ENCODE peak calls at places on chromosomes 16 and 17, in seven cellular contexts. M is PC-9; X is MV-4-11; Z is stomach; O is Jurkat, Clone E6-1; Q is iris pigment epithelial cell; E is midbrain. C is an unnamed sample.

GRCh38 chr17:64240741-64241347 is 22.2 kb downstream of the TEX2 start:
- DNase-seq in O (no peak), E (no peak), Z (no peak), X (peak), M (no peak), Q (peak), C (peak)

GRCh38 chr16:79612207-79612606 is 11.7 kb upstream of the MAF start:
- DNase-seq in Q (no peak), E (no peak), M (no peak), O (no peak), X (no peak), Z (no peak), C (no peak)

GRCh38 chr16:86733526-86734254 is 155.3 kb downstream of the FOXL1 start:
- DNase-seq in Z (no peak), M (no peak), X (no peak), O (no peak), E (no peak), Q (no peak), C (no peak)

GRCh38 chr17:39579318-39580081 is 28.2 kb downstream of the NEUROD2 start:
- DNase-seq in X (no peak), O (no peak), Z (no peak), E (no peak), M (no peak), Q (no peak), C (peak)

GRCh38 chr17:6507535-6507934 is 48.8 kb downstream of the PITPNM3 start:
- DNase-seq in Z (no peak), M (peak), X (no peak), E (no peak), O (no peak), Q (peak), C (no peak)

GRCh38 chr17:38608648-38609047 is 2.9 kb upstream of the SRCIN1 start:
- DNase-seq in Z (peak), O (no peak), Q (no peak), M (peak), E (no peak), X (no peak), C (peak)

GRCh38 chr16:11175850-11176341 is 80.1 kb downstream of the SOCS1 start:
- DNase-seq in O (no peak), X (no peak), E (no peak), M (no peak), Q (no peak), Z (no peak), C (no peak)

GRCh38 chr16:68790130-68790761 is 53.1 kb upstream of the TANGO6 start:
- DNase-seq in Z (peak), Q (peak), M (peak), X (peak), E (no peak), O (no peak), C (no peak)

C was measured in NCI-H69.